ENCODE peak calls at places on chromosome 14, in five cellular contexts. G is HL-60, D is lower leg skin, U is glutamatergic neuron, J is cardiac fibroblast. C is an unnamed sample.

GRCh38 chr14:95294834-95295599 is 24.7 kb downstream of the CLMN start:
- DNase-seq in G (no peak), D (no peak), U (no peak), J (peak), C (no peak)

GRCh38 chr14:52351191-52351560 is 37.1 kb downstream of the PTGER2 start:
- DNase-seq in G (no peak), D (no peak), U (no peak), J (peak), C (no peak)

GRCh38 chr14:75428230-75429104 is 645 bp downstream of the JDP2 start:
- DNase-seq in G (peak), D (no peak), U (peak), J (peak), C (peak)

GRCh38 chr14:68404652-68405183 is 388.1 kb downstream of the ZFP36L1 start:
- DNase-seq in G (no peak), D (no peak), U (no peak), J (no peak), C (no peak)

GRCh38 chr14:68663385-68664076 is 129.3 kb downstream of the ZFP36L1 start:
- DNase-seq in G (no peak), D (peak), U (no peak), J (peak), C (peak)

GRCh38 chr14:80136358-80136757 is 74.9 kb downstream of the DIO2 start:
- DNase-seq in G (no peak), D (no peak), U (no peak), J (no peak), C (no peak)

GRCh38 chr14:63027719-63028118 is 17.5 kb downstream of the KCNH5 start:
- DNase-seq in G (no peak), D (no peak), U (no peak), J (no peak), C (no peak)

GRCh38 chr14:105470812-105471771 is 3.5 kb upstream of the CRIP2 start:
- DNase-seq in G (no peak), D (no peak), U (peak), J (peak), C (no peak)

GRCh38 chr14:92603309-92604257 is 90.0 kb downstream of the RIN3 start:
- DNase-seq in G (no peak), D (no peak), U (no peak), J (peak), C (no peak)
- TF ChIP-seq CTCF in G (peak), D (no peak), U (no peak), J (peak), C (no peak)

DNA sequence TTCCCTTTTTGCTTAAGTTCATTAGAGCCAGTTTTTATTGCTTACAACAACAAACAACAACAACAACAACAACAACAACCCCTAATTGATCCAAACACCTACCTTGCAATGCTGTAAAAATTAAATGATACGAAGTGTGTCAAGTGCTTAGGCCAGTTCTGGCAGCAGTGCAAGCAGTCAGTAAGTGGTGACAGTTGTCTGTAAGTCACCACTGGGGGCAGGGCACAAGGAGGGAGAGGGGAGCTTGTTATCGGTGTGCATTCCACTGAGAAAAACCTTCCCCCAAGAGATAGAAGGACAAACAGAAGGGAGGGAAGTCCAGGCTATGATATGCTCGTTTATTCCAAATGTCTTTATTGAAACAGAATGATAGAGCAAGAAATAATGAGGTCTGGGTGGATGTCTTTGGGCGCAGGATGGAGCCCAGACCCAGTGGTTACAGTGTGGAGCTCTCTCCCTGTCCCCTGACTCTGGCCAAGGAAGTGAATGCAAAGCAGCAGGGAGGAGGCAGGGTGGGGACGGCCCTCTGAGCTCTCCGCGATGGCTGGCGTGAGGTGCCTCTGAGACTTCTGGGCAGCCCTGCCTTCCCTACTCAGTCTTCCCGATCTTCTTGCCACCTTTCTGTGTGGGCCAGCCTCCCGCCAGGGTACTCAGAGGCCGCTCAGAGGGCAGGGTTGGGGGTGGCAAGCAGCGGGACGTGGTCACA is 6.5 kb downstream of the SLC22A17 start:
- DNase-seq in G (no peak), D (no peak), U (no peak), J (no peak), C (no peak)
- TF ChIP-seq CTCF in G (no peak), D (no peak), U (no peak), J (no peak), C (no peak)

GRCh38 chr14:106826833-106827369 is 1300.5 kb downstream of the TMEM121 start:
- DNase-seq in G (no peak), D (no peak), U (no peak), J (no peak), C (no peak)

GRCh38 chr14:106831322-106831720 is 1304.9 kb downstream of the TMEM121 start:
- DNase-seq in G (peak), D (peak), U (no peak), J (no peak), C (peak)
- TF ChIP-seq CTCF in G (peak), D (no peak), U (no peak), J (peak), C (peak)

GRCh38 chr14:66109426-66109825 is 376.7 kb upstream of the CCDC196 start:
- DNase-seq in G (no peak), D (no peak), U (no peak), J (no peak), C (no peak)
- TF ChIP-seq CTCF in G (no peak), D (no peak), U (peak), J (no peak), C (no peak)

DNA sequence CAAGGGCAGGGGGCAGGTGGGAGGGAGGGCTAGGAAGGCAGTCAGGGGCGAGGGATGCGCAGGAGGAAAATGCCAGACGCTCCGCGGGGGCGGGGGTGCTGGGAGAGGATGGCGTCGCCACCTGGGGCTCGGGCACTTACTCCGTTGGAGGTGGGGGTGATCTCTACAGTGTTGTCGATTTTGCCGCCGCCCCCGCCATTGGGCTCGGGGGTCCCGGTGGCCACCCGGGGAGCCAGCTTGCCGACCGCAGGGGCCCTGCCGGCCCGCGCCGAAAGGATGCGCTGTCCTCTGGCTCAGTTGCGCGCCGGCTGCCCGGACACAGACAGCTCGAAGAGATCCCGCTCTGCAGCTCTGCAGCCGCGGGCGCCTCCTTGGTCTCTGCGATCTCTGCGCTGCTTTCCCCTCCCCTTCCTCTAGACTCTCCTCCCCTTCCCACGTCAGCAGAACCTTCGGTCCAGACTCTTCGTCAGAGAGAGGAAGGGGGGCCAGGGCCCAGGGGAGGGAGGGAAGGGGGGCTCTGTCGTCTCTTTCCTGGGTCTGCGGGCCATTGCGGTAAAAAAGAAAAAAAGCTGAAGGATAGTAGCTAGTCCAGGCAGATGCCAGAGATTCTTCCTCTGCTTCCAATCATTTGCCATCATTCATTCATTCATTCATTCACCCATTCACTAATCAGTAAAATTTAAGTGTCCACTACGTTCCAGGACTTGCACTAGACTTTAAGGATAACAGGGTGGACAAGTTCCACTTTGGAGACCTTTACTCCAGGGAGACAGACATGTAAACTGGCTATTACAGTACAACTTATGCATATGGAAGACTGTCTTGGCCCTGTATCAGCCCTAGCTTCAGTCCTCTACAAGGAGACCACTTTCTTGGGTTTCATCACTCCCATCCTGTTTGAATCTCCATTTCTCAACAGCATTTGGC is at the start of gene SLC22A17:
- DNase-seq in G (no peak), D (peak), U (peak), J (peak), C (no peak)
- TF ChIP-seq CTCF in G (no peak), D (no peak), U (peak), J (no peak), C (no peak)

GRCh38 chr14:32224731-32225377 is 21.8 kb upstream of the RNU6-8 start:
- DNase-seq in G (no peak), D (no peak), U (peak), J (peak), C (no peak)
- TF ChIP-seq CTCF in G (no peak), D (no peak), U (peak), J (peak), C (no peak)

DNA sequence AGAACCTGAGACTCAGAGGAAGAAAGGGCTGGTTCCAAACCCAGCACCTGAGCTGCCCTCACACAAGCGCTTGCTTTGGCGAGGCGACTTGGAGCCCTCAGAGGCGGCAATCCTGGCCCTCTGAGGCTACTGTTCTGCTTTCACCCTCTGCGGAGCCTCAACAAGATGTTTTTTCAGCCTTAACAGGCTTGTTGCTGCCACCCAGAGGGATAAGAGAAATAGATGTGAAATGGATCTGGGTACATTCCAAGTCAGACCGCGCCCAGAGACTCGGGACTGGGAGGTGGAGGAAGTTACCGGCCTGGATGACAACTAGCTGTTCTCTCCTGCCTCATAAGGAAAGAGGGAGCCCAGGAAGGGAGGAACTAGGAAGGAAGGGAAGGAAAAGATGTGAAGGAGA is 89.6 kb downstream of the TTC7B start:
- DNase-seq in G (peak), D (peak), U (no peak), J (peak), C (no peak)
- TF ChIP-seq CTCF in G (no peak), D (no peak), U (no peak), J (no peak), C (no peak)

C was measured in GM20000.